ENCODE peak calls at places on chromosome 4, in eight cellular contexts. G is left colon; Z is lung microvascular endothelial cell; C is stimulated activated CD8-positive, alpha-beta memory T cell treated with anti-CD3 and anti-CD28 coated beads, Interleukin-15, amount 100 ng/mL, for 24 hours; A is AG10803; E is NT2/D1; W is Right ventricle myocardium inferior; L is NCI-H1694 treated with DMSO at 0.1 percent for 48 hours. J is an unnamed sample.

GRCh38 chr4:3791910-3792542 is 25.8 kb downstream of the ADRA2C start:
- DNase-seq in A (no peak), L (no peak), C (no peak), W (peak), Z (peak), E (peak), G (peak), J (no peak)

GRCh38 chr4:73589261-73589847 is 30.9 kb downstream of the RASSF6 start:
- DNase-seq in A (peak), C (no peak), L (no peak), W (no peak), E (no peak), G (no peak), Z (no peak), J (no peak)

GRCh38 chr4:184317234-184317918 is 99.7 kb upstream of the ENPP6 start:
- DNase-seq in W (no peak), E (no peak), A (no peak), G (no peak), C (no peak), L (no peak), Z (peak), J (no peak)

GRCh38 chr4:4446434-4446833 is 59.5 kb downstream of the NSG1 start:
- DNase-seq in W (no peak), G (no peak), Z (no peak), C (no peak), E (no peak), L (no peak), A (peak), J (no peak)

GRCh38 chr4:137253949-137254348 is 278.3 kb downstream of the PCDH18 start:
- DNase-seq in Z (no peak), A (peak), G (no peak), W (no peak), E (no peak), C (no peak), L (no peak), J (no peak)

GRCh38 chr4:180550106-180550505 is 1693.1 kb upstream of the TENM3 start:
- DNase-seq in W (no peak), C (no peak), A (no peak), L (no peak), G (no peak), E (no peak), Z (no peak), J (no peak)

GRCh38 chr4:15695240-15695699 is 7.6 kb upstream of the BST1 start:
- DNase-seq in C (no peak), L (no peak), E (peak), Z (peak), A (peak), W (no peak), G (no peak), J (no peak)

GRCh38 chr4:65217179-65217578 is 453.1 kb downstream of the EPHA5 start:
- DNase-seq in L (no peak), G (no peak), A (no peak), C (no peak), E (no peak), Z (no peak), W (no peak), J (no peak)

GRCh38 chr4:139603576-139604387 is 47.8 kb upstream of the SETD7 start:
- DNase-seq in Z (peak), C (no peak), G (peak), E (no peak), W (no peak), L (peak), A (peak), J (peak)

GRCh38 chr4:70365479-70365878 is 4.9 kb downstream of the SMR3A start:
- DNase-seq in Z (no peak), L (no peak), A (no peak), W (no peak), E (no peak), C (no peak), G (no peak), J (peak)

GRCh38 chr4:169975837-169976796 is 50.1 kb downstream of the MFAP3L start:
- DNase-seq in A (peak), G (peak), C (no peak), Z (no peak), W (no peak), L (no peak), E (no peak), J (no peak)

GRCh38 chr4:84418032-84418709 is 80.9 kb downstream of the NKX6-1 start:
- DNase-seq in G (peak), E (no peak), A (no peak), W (no peak), Z (no peak), L (no peak), C (no peak), J (peak)

GRCh38 chr4:159435561-159436023 is 332.7 kb downstream of the RAPGEF2 start:
- DNase-seq in Z (peak), C (no peak), G (no peak), A (no peak), E (no peak), L (no peak), W (no peak), J (no peak)

GRCh38 chr4:93788712-93789111 is 39.8 kb upstream of the ATOH1 start:
- DNase-seq in C (no peak), L (peak), E (no peak), A (peak), Z (peak), G (no peak), W (no peak), J (no peak)

GRCh38 chr4:142427456-142427855 is 418.6 kb downstream of the INPP4B start:
- DNase-seq in G (no peak), C (no peak), A (no peak), L (no peak), Z (no peak), W (no peak), E (peak), J (no peak)

GRCh38 chr4:154807042-154807630 is 26.1 kb downstream of the RBM46 start:
- DNase-seq in W (no peak), A (peak), G (no peak), L (peak), C (no peak), Z (peak), E (no peak), J (no peak)

GRCh38 chr4:30454504-30454903 is 265.7 kb upstream of the PCDH7 start:
- DNase-seq in C (no peak), A (no peak), W (no peak), L (no peak), G (no peak), Z (peak), E (no peak), J (no peak)

GRCh38 chr4:113435893-113436292 is 325.6 kb downstream of the CAMK2D start:
- DNase-seq in W (no peak), A (peak), L (peak), G (no peak), C (no peak), E (no peak), Z (peak), J (peak)

GRCh38 chr4:44553143-44553542 is 98.3 kb downstream of the YIPF7 start:
- DNase-seq in G (no peak), W (no peak), A (no peak), C (no peak), L (no peak), E (no peak), Z (no peak), J (no peak)

GRCh38 chr4:105179539-105180401 is 33.1 kb downstream of the TET2 start:
- DNase-seq in G (no peak), Z (peak), C (no peak), E (no peak), L (no peak), A (no peak), W (no peak), J (no peak)

GRCh38 chr4:112099701-112100289 is 45.5 kb upstream of the FAM241A start:
- DNase-seq in G (no peak), E (no peak), C (no peak), A (peak), L (peak), Z (peak), W (no peak), J (peak)

GRCh38 chr4:2186133-2186864 is 55.6 kb downstream of the HAUS3 start:
- DNase-seq in L (no peak), G (peak), A (no peak), Z (peak), C (no peak), E (peak), W (no peak), J (peak)

GRCh38 chr4:67897686-67898085 is 13.9 kb upstream of the TMPRSS11D start:
- DNase-seq in E (no peak), C (no peak), A (no peak), G (no peak), L (no peak), W (no peak), Z (no peak), J (no peak)

GRCh38 chr4:16122784-16123183 is 39.0 kb upstream of the PROM1 start:
- DNase-seq in G (no peak), W (no peak), C (no peak), Z (no peak), L (no peak), E (no peak), A (no peak), J (no peak)

GRCh38 chr4:108352664-108353308 is 184.1 kb upstream of the LEF1 start:
- DNase-seq in E (no peak), A (no peak), Z (no peak), L (no peak), W (no peak), C (no peak), G (no peak), J (no peak)

GRCh38 chr4:65943076-65943475 is 272.8 kb upstream of the EPHA5 start:
- DNase-seq in Z (peak), W (no peak), E (peak), A (peak), C (no peak), L (no peak), G (no peak), J (peak)

GRCh38 chr4:142925161-142925560 is 79.1 kb upstream of the INPP4B start:
- DNase-seq in C (no peak), G (no peak), L (no peak), W (no peak), Z (no peak), E (no peak), A (no peak), J (no peak)

GRCh38 chr4:124883642-124884041 is 171.1 kb upstream of the ANKRD50 start:
- DNase-seq in E (no peak), A (peak), G (no peak), L (no peak), W (no peak), Z (peak), C (no peak), J (no peak)

GRCh38 chr4:94455081-94455480 is 3.3 kb downstream of the PDLIM5 start:
- DNase-seq in E (no peak), Z (peak), A (peak), L (no peak), W (peak), G (peak), C (no peak), J (no peak)

GRCh38 chr4:123505077-123505456 is 108.5 kb downstream of the SPRY1 start:
- DNase-seq in L (no peak), Z (peak), G (no peak), W (no peak), E (no peak), A (no peak), C (no peak), J (no peak)

GRCh38 chr4:184318852-184319251 is 101.2 kb upstream of the ENPP6 start:
- DNase-seq in G (no peak), Z (no peak), A (no peak), C (no peak), L (no peak), W (no peak), E (no peak), J (no peak)

GRCh38 chr4:147518846-147519767 is 38.2 kb downstream of the EDNRA start:
- DNase-seq in A (peak), C (peak), L (peak), Z (peak), E (peak), W (no peak), G (peak), J (peak)

GRCh38 chr4:85402371-85402770 is 72.6 kb upstream of the ARHGAP24 start:
- DNase-seq in Z (peak), L (no peak), E (no peak), G (no peak), A (peak), C (no peak), W (no peak), J (no peak)

GRCh38 chr4:141307241-141307689 is 86.6 kb downstream of the ZNF330 start:
- DNase-seq in Z (peak), G (peak), C (peak), A (peak), L (peak), W (peak), E (peak), J (peak)

GRCh38 chr4:118059397-118059796 is 25.1 kb downstream of the NDST3 start:
- DNase-seq in E (no peak), G (no peak), W (no peak), L (no peak), Z (no peak), C (no peak), A (no peak), J (no peak)

J was measured in NCI-H345.